ENCODE peak calls at places on chromosomes 3 and 15, in four cellular contexts. L is A549, E is ovary, C is right lobe of liver. Z is an unnamed sample.

GRCh38 chr3:181329024-181329423 is 339.5 kb upstream of the DNAJC19 start:
- DNase-seq in E (no peak), L (no peak), C (no peak), Z (no peak)

GRCh38 chr15:89781891-89782618 is 5.9 kb downstream of the MESP2 start:
- DNase-seq in C (no peak), L (no peak), E (no peak), Z (no peak)

GRCh38 chr15:101322849-101323477 is 27.9 kb upstream of the SNRPA1 start:
- DNase-seq in L (no peak), E (no peak), C (no peak), Z (peak; percentile 81)

GRCh38 chr15:35565901-35566300 is 19.9 kb upstream of the DPH6 start:
- DNase-seq in L (no peak), C (no peak), E (no peak), Z (no peak)

GRCh38 chr15:80251505-80252280 is at the start of gene CTXND1:
- DNase-seq in C (peak; percentile 39), L (no peak), E (no peak), Z (no peak)

GRCh38 chr15:99315636-99316035 is 64.4 kb downstream of the LRRC28 start:
- DNase-seq in C (no peak), L (no peak), E (no peak), Z (no peak)

GRCh38 chr3:132317229-132317948 is at the start of gene ACP3:
- DNase-seq in E (peak; percentile 74), C (no peak), L (no peak), Z (no peak)

GRCh38 chr3:192812736-192813383 is 85.5 kb upstream of the FGF12 start:
- DNase-seq in E (no peak), L (no peak), C (no peak), Z (no peak)

GRCh38 chr15:75042730-75043508 is 19.5 kb downstream of the PPCDC start:
- DNase-seq in C (peak; percentile 85), E (peak; percentile 65), L (peak; percentile 57), Z (peak; percentile 68)

GRCh38 chr3:41638381-41638780 is 323.5 kb downstream of the ULK4 start:
- DNase-seq in E (no peak), L (no peak), C (no peak), Z (no peak)

GRCh38 chr3:159854500-159855124 is 134.0 kb upstream of the IL12A start:
- DNase-seq in L (peak; percentile 42), E (no peak), C (no peak), Z (no peak)

GRCh38 chr3:43071313-43071893 is 34.5 kb downstream of the POMGNT2 start:
- DNase-seq in L (no peak), E (no peak), C (no peak), Z (no peak)

GRCh38 chr3:130748981-130749380 is 2.4 kb upstream of the PIK3R4 start:
- DNase-seq in L (no peak), E (no peak), C (no peak), Z (no peak)

GRCh38 chr3:186511702-186512101 is 32.5 kb downstream of the CRYGS start:
- DNase-seq in E (no peak), C (no peak), L (no peak), Z (no peak)

GRCh38 chr15:38991126-38991525 is 426.5 kb upstream of the RASGRP1 start:
- DNase-seq in L (no peak), E (no peak), C (no peak), Z (no peak)

GRCh38 chr15:72592676-72593075 is 61.8 kb upstream of the GOLGA6B start:
- DNase-seq in E (no peak), L (no peak), C (no peak), Z (no peak)
- TF ChIP-seq POLR2A in E (no peak), L (no peak), C (no peak), Z (no peak)

GRCh38 chr3:99817437-99818240 is at the start of gene CMSS1:
- DNase-seq in L (peak; percentile 78), E (peak; percentile 96), C (peak; percentile 96), Z (peak; percentile 99)
- TF ChIP-seq CTCF in L (no peak), E (peak; percentile 57), C (no peak), Z (no peak)

DNA sequence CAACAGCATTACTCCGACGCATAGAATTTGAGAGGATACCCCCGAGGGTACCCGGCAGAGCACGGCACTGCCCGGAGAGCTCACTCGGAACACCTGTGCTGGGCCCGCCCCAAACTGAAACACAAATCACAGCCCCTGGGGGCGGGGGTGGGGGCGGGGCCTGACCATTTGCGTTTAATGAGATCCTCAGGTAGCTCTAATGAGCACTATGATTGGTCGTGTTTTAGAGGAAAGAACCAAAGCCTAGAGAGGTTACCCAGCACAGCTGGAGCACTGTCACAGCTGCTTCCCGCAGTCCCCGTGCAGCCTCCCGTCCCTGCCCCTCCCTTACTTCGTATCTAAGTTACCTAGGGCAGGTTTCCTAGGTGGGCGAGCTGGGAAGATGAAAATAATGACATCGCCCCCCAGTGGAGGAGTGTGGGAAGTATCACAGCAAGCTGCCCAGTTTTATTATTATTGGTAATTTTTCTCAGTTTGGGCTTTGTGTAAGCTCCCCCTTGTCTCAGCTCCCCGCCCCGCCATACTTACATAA is 187.1 kb downstream of the PDE8A start:
- DNase-seq in L (peak; percentile 73), C (peak; percentile 48), E (no peak), Z (no peak)
- TF ChIP-seq POLR2A in L (no peak), C (no peak), E (no peak), Z (no peak)

GRCh38 chr15:25497934-25498333 is 59.1 kb upstream of the UBE3A start:
- DNase-seq in L (no peak), C (no peak), E (no peak), Z (no peak)

GRCh38 chr15:25504307-25504706 is 65.5 kb upstream of the UBE3A start:
- DNase-seq in L (no peak), C (no peak), E (no peak), Z (no peak)

GRCh38 chr15:25498835-25499234 is 60.0 kb upstream of the UBE3A start:
- DNase-seq in C (no peak), E (no peak), L (no peak), Z (no peak)

DNA sequence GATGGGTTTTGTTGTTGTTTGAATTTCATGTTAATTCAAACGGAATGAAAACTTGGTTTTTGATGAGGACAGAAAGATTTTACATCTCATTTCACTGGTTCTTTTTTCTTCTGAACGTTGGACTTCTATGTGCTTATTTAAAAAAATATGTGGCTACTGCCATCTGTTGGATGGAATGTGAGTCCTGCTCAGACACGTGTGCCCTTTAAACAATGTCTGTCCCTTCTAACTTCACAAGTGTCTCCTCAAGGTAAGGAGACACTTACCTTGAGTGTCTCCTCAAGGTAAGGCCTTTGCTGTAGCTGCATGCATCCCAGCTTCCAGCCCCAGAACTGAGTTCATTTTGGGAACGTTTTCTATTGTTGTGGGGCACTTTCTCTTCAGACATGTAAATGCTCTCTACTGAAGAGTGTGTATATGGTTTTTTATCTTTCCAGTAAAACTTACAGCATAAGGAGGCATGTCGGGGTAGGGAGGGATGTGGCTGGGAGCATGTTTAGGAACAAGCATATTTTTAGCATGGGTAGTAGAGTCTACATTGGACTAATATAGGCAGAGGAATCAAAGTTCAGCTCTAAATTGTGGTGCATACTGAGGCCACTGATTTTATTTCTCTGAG is 63.1 kb upstream of the UBE3A start:
- DNase-seq in C (no peak), L (no peak), E (no peak), Z (no peak)
- TF ChIP-seq CTCF in C (peak; percentile 81), L (peak; percentile 22), E (no peak), Z (no peak)

GRCh38 chr3:157488144-157488543 is 15.1 kb downstream of the VEPH1 start:
- DNase-seq in E (no peak), L (no peak), C (no peak), Z (no peak)
- TF ChIP-seq POLR2A in E (no peak), L (no peak), C (no peak), Z (no peak)

GRCh38 chr3:106611123-106611522 is 742.3 kb upstream of the CBLB start:
- DNase-seq in E (no peak), C (no peak), L (no peak), Z (no peak)
- TF ChIP-seq CTCF in E (no peak), C (no peak), L (no peak), Z (no peak)

GRCh38 chr3:197295871-197296270 is 2.5 kb downstream of the DLG1 start:
- DNase-seq in E (no peak), C (no peak), L (no peak), Z (no peak)

GRCh38 chr3:197298341-197298857 is at the start of gene DLG1:
- DNase-seq in L (peak; percentile 78), E (peak; percentile 85), C (peak; percentile 94), Z (peak; percentile 89)

GRCh38 chr3:197297020-197297419 is 1.4 kb downstream of the DLG1 start:
- DNase-seq in E (no peak), C (no peak), L (no peak), Z (no peak)

GRCh38 chr3:197298858-197299854 is 744 bp upstream of the DLG1 start:
- DNase-seq in E (peak; percentile 33), C (peak; percentile 56), L (peak; percentile 37), Z (peak; percentile 87)

DNA sequence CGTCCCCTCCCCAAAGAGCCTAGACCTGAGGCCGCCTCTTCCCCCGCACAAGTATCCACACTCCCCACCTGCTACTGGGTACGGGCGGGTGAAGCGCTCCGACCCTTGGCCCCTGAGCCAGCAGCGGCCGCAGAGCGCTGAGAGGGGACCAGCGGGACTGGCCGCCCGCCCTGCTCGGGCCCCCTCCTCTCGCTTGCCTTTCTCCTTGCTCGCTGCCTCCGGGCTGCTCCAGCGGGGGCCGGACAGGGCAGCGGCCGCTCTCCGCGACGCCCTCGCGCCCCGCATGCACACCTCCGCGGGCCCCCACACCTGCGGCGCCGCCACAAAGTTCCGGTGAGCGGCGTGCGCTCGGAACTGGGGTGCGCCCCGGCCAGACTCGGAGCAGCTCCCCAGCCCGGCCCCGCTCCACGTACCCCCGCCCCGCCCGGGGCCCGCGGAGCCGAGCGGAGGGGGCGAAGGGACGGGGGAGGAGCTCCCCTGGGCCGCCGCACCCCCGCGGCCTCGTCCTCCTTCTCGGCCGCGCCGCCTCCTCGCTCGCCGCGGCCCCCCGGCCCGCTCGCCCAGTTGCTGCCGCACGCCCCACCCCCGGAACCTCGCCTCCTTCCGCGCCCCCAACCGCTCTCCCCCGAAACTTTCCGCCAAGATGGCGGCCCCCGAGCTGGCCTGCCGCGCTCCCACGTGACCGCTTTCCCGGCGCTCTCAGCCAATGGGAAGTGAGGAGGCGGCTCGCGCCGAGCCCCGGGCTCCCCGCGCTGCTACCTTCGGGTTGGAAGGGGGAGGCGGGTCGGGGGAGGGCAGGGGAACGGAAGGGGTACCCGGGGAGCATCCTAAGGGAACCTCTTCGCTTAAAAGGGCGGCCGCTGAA is 704 bp downstream of the DLG1 start:
- DNase-seq in E (peak; percentile 87), C (peak; percentile 91), L (peak; percentile 83), Z (peak; percentile 84)
- TF ChIP-seq POLR2A in E (no peak), C (no peak), L (peak; percentile 37), Z (no peak)

GRCh38 chr15:55526559-55527036 is 18.6 kb upstream of the DNAAF4 start:
- DNase-seq in E (no peak), C (no peak), L (peak; percentile 26), Z (no peak)
- TF ChIP-seq CTCF in E (no peak), C (peak; percentile 37), L (peak; percentile 41), Z (no peak)